ENCODE peak calls at places on chromosomes 4 and X, in four cellular contexts. One of them, this sample, is unnamed.

GRCh38 chrX:138298268-138298667 is 413.2 kb downstream of the FGF13 start:
- DNase-seq in sigmoid colon: no peak
- DNase-seq in fibroblast of pulmonary artery: no peak
- DNase-seq in adrenal gland: no peak
- DNase-seq in this sample: no peak

GRCh38 chrX:132592880-132593279 is 104.0 kb upstream of the MBNL3 start:
- DNase-seq in sigmoid colon: no peak
- DNase-seq in fibroblast of pulmonary artery: peak
- DNase-seq in adrenal gland: peak
- DNase-seq in this sample: peak

GRCh38 chr4:91837608-91838029 is 466.1 kb upstream of the GRID2 start:
- DNase-seq in sigmoid colon: no peak
- DNase-seq in fibroblast of pulmonary artery: peak
- DNase-seq in adrenal gland: no peak
- DNase-seq in this sample: peak

GRCh38 chr4:106238819-106239420 is 77.1 kb downstream of the TBCK start:
- DNase-seq in sigmoid colon: no peak
- DNase-seq in fibroblast of pulmonary artery: peak
- DNase-seq in adrenal gland: no peak
- DNase-seq in this sample: peak

GRCh38 chr4:84324850-84325249 is 174.2 kb downstream of the NKX6-1 start:
- DNase-seq in sigmoid colon: no peak
- DNase-seq in fibroblast of pulmonary artery: no peak
- DNase-seq in adrenal gland: no peak
- DNase-seq in this sample: peak

GRCh38 chr4:150972592-150972991 is 42.5 kb downstream of the LRBA start:
- DNase-seq in sigmoid colon: no peak
- DNase-seq in fibroblast of pulmonary artery: peak
- DNase-seq in adrenal gland: no peak
- DNase-seq in this sample: no peak

GRCh38 chrX:12309040-12309732 is 170.9 kb downstream of the FRMPD4 start:
- DNase-seq in sigmoid colon: no peak
- DNase-seq in fibroblast of pulmonary artery: no peak
- DNase-seq in adrenal gland: no peak
- DNase-seq in this sample: no peak

GRCh38 chr4:54317690-54318089 is 88.6 kb downstream of the PDGFRA start:
- DNase-seq in sigmoid colon: no peak
- DNase-seq in fibroblast of pulmonary artery: no peak
- DNase-seq in adrenal gland: no peak
- DNase-seq in this sample: no peak

GRCh38 chrX:94937491-94937890 is 1263.5 kb downstream of the FAM133A start:
- DNase-seq in sigmoid colon: no peak
- DNase-seq in fibroblast of pulmonary artery: no peak
- DNase-seq in adrenal gland: no peak
- DNase-seq in this sample: no peak

GRCh38 chr4:71994559-71994958 is 37.2 kb upstream of the NPFFR2 start:
- DNase-seq in sigmoid colon: no peak
- DNase-seq in fibroblast of pulmonary artery: no peak
- DNase-seq in adrenal gland: no peak
- DNase-seq in this sample: no peak

GRCh38 chr4:108008721-108009120 is 19.0 kb downstream of the HADH start:
- DNase-seq in sigmoid colon: no peak
- DNase-seq in fibroblast of pulmonary artery: peak
- DNase-seq in adrenal gland: no peak
- DNase-seq in this sample: no peak

GRCh38 chrX:16222123-16222522 is 54.8 kb downstream of the MAGEB17 start:
- DNase-seq in sigmoid colon: no peak
- DNase-seq in fibroblast of pulmonary artery: peak
- DNase-seq in adrenal gland: no peak
- DNase-seq in this sample: peak

GRCh38 chr4:14022428-14022827 is 394.9 kb upstream of the BOD1L1 start:
- DNase-seq in sigmoid colon: no peak
- DNase-seq in fibroblast of pulmonary artery: peak
- DNase-seq in adrenal gland: no peak
- DNase-seq in this sample: peak

GRCh38 chr4:15749001-15749400 is 29.1 kb upstream of the CD38 start:
- DNase-seq in sigmoid colon: no peak
- DNase-seq in fibroblast of pulmonary artery: no peak
- DNase-seq in adrenal gland: no peak
- DNase-seq in this sample: no peak
- TF ChIP-seq CTCF in sigmoid colon: no peak
- TF ChIP-seq CTCF in fibroblast of pulmonary artery: no peak
- TF ChIP-seq CTCF in adrenal gland: no peak
- TF ChIP-seq CTCF in this sample: no peak

GRCh38 chr4:6929735-6930464 is 20.3 kb downstream of the TBC1D14 start:
- DNase-seq in sigmoid colon: no peak
- DNase-seq in fibroblast of pulmonary artery: no peak
- DNase-seq in adrenal gland: no peak
- DNase-seq in this sample: no peak
- H3K4me3 ChIP-seq in sigmoid colon: no peak
- H3K4me3 ChIP-seq in fibroblast of pulmonary artery: no peak
- H3K4me3 ChIP-seq in adrenal gland: no peak
- H3K4me3 ChIP-seq in this sample: no peak

GRCh38 chrX:51461053-51462050 is 35.0 kb downstream of the NUDT11 start:
- DNase-seq in sigmoid colon: no peak
- DNase-seq in fibroblast of pulmonary artery: peak
- DNase-seq in adrenal gland: no peak
- DNase-seq in this sample: peak
- TF ChIP-seq CTCF in sigmoid colon: peak
- TF ChIP-seq CTCF in fibroblast of pulmonary artery: peak
- TF ChIP-seq CTCF in adrenal gland: peak
- TF ChIP-seq CTCF in this sample: peak

GRCh38 chrX:143635915-143636314 is at the start of gene SLITRK4:
- DNase-seq in sigmoid colon: no peak
- DNase-seq in fibroblast of pulmonary artery: peak
- DNase-seq in adrenal gland: peak
- DNase-seq in this sample: no peak
- H3K4me3 ChIP-seq in sigmoid colon: peak
- H3K4me3 ChIP-seq in fibroblast of pulmonary artery: peak
- H3K4me3 ChIP-seq in adrenal gland: peak
- H3K4me3 ChIP-seq in this sample: no peak

GRCh38 chr4:103493450-103494159 is 226.2 kb downstream of the TACR3 start:
- DNase-seq in sigmoid colon: no peak
- DNase-seq in fibroblast of pulmonary artery: no peak
- DNase-seq in adrenal gland: no peak
- DNase-seq in this sample: no peak

GRCh38 chr4:103497692-103498091 is 222.1 kb downstream of the TACR3 start:
- DNase-seq in sigmoid colon: no peak
- DNase-seq in fibroblast of pulmonary artery: no peak
- DNase-seq in adrenal gland: no peak
- DNase-seq in this sample: peak

GRCh38 chr4:103498161-103499070 is 221.4 kb downstream of the TACR3 start:
- DNase-seq in sigmoid colon: no peak
- DNase-seq in fibroblast of pulmonary artery: peak
- DNase-seq in adrenal gland: no peak
- DNase-seq in this sample: peak

GRCh38 chr4:103496800-103497199 is 223.0 kb downstream of the TACR3 start:
- DNase-seq in sigmoid colon: no peak
- DNase-seq in fibroblast of pulmonary artery: no peak
- DNase-seq in adrenal gland: no peak
- DNase-seq in this sample: no peak

GRCh38 chr4:103499094-103499493 is 220.7 kb downstream of the TACR3 start:
- DNase-seq in sigmoid colon: no peak
- DNase-seq in fibroblast of pulmonary artery: peak
- DNase-seq in adrenal gland: no peak
- DNase-seq in this sample: no peak
- TF ChIP-seq CTCF in sigmoid colon: no peak
- TF ChIP-seq CTCF in fibroblast of pulmonary artery: peak
- TF ChIP-seq CTCF in adrenal gland: no peak
- TF ChIP-seq CTCF in this sample: peak

GRCh38 chr4:3362431-3363287 is 69.8 kb downstream of the RGS12 start:
- DNase-seq in sigmoid colon: peak
- DNase-seq in fibroblast of pulmonary artery: no peak
- DNase-seq in adrenal gland: no peak
- DNase-seq in this sample: no peak
- H3K4me3 ChIP-seq in sigmoid colon: no peak
- H3K4me3 ChIP-seq in fibroblast of pulmonary artery: no peak
- H3K4me3 ChIP-seq in adrenal gland: no peak
- H3K4me3 ChIP-seq in this sample: no peak

DNA sequence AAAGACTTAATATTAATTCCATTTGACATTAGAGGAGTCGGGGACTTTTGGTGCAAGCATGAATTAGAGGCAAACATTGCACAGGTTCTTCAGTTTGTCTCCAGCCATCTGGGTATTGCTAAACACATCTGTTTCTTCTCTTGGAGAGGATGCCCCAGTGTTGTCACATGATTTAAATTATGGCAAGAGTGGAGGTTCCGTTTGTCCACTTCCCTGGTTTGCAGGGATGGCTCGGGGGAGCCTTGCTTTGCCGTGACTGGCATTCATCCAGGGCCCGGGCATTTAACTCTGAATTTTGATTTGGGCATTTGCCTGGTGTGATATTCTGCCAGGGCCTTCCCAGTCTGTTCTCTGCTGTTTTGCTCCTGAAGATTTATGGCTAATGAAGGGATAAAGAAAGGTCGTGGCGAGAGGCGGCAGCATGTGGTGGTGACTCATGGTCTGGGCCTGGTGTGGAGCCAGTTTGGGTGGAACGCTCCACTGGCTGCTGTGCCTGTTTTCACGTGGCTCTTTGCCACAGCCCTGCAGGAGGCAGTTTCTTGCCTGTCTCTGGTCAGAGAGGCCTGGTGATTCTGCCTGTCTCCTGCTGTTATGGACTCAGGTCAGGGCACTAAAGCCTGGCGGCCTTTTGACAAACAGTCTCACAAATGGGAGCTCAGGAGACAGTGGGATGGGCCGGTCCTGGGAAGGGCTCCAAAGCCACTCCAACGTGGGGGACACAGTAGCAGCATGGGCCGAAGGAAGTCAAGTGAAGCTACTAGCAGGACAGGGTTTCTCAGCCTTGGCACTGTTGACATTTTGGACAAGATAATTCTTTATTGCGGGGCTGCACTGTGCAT is 99.4 kb upstream of the PGRMC2 start:
- DNase-seq in sigmoid colon: peak
- DNase-seq in fibroblast of pulmonary artery: peak
- DNase-seq in adrenal gland: peak
- DNase-seq in this sample: peak
- TF ChIP-seq CTCF in sigmoid colon: no peak
- TF ChIP-seq CTCF in fibroblast of pulmonary artery: no peak
- TF ChIP-seq CTCF in adrenal gland: no peak
- TF ChIP-seq CTCF in this sample: no peak